ENCODE peak calls at places on chromosomes 5 and 9, in seven cellular contexts. V is foreskin fibroblast, Z is cardiac muscle cell, W is AG04450, G is A673, I is WTC11, K is AG04449. N is an unnamed sample.

GRCh38 chr5:52564594-52564993 is 223.1 kb upstream of the ITGA1 start:
- DNase-seq in V (no peak), Z (no peak), W (no peak), G (peak), I (no peak), K (no peak), N (no peak)

GRCh38 chr9:114902773-114903589 is 27.4 kb downstream of the TNFSF8 start:
- DNase-seq in V (no peak), Z (peak), W (no peak), G (no peak), I (no peak), K (no peak), N (no peak)

GRCh38 chr9:129506892-129507291 is 114.0 kb downstream of the C9orf50 start:
- DNase-seq in V (peak), Z (peak), W (no peak), G (no peak), I (no peak), K (no peak), N (no peak)

GRCh38 chr9:13915591-13916301 is 398.2 kb downstream of the NFIB start:
- DNase-seq in V (peak), Z (peak), W (no peak), G (no peak), I (no peak), K (no peak), N (no peak)

GRCh38 chr9:117723986-117724654 is 19.9 kb downstream of the TLR4 start:
- DNase-seq in V (no peak), Z (no peak), W (no peak), G (no peak), I (no peak), K (no peak), N (no peak)

GRCh38 chr9:95330720-95331404 is 13.4 kb upstream of the FANCC start:
- DNase-seq in V (no peak), Z (no peak), W (no peak), G (no peak), I (no peak), K (no peak), N (no peak)

GRCh38 chr5:35683466-35683865 is 65.8 kb downstream of the SPEF2 start:
- DNase-seq in V (no peak), Z (no peak), W (no peak), G (no peak), I (no peak), K (no peak), N (no peak)

GRCh38 chr9:112867275-112867991 is 23.2 kb downstream of the SLC46A2 start:
- DNase-seq in V (peak), Z (peak), W (peak), G (peak), I (peak), K (no peak), N (no peak)

GRCh38 chr9:14030350-14030823 is 283.6 kb downstream of the NFIB start:
- DNase-seq in V (peak), Z (peak), W (peak), G (peak), I (no peak), K (peak), N (no peak)

GRCh38 chr9:107760469-107761242 is 271.1 kb upstream of the KLF4 start:
- DNase-seq in V (no peak), Z (no peak), W (no peak), G (no peak), I (no peak), K (no peak), N (no peak)

GRCh38 chr5:52853573-52854163 is 66.0 kb downstream of the ITGA1 start:
- DNase-seq in V (peak), Z (no peak), W (no peak), G (no peak), I (no peak), K (no peak), N (no peak)

GRCh38 chr9:34072868-34073590 is 24.3 kb upstream of the UBAP2 start:
- DNase-seq in V (peak), Z (peak), W (peak), G (no peak), I (no peak), K (peak), N (no peak)

GRCh38 chr5:141573489-141574121 is 45.2 kb downstream of the DIAPH1 start:
- DNase-seq in V (no peak), Z (no peak), W (no peak), G (no peak), I (no peak), K (no peak), N (no peak)

GRCh38 chr9:128913048-128913900 is 7.5 kb upstream of the PHYHD1 start:
- DNase-seq in V (peak), Z (no peak), W (no peak), G (no peak), I (no peak), K (no peak), N (no peak)

GRCh38 chr9:105700598-105701544 is 6.5 kb downstream of the TMEM38B start:
- DNase-seq in V (no peak), Z (no peak), W (no peak), G (no peak), I (no peak), K (no peak), N (no peak)

GRCh38 chr9:96513622-96514021 is 63.7 kb downstream of the HABP4 start:
- DNase-seq in V (peak), Z (peak), W (no peak), G (no peak), I (no peak), K (no peak), N (no peak)

GRCh38 chr5:108749130-108749861 is 1.6 kb downstream of the FER start:
- DNase-seq in V (peak), Z (no peak), W (peak), G (peak), I (no peak), K (no peak), N (peak)

GRCh38 chr5:179115845-179116524 is 55.8 kb downstream of the ZNF354C start:
- DNase-seq in V (no peak), Z (no peak), W (no peak), G (no peak), I (no peak), K (no peak), N (no peak)

GRCh38 chr9:82410306-82410705 is 421.7 kb downstream of the SPATA31D1 start:
- DNase-seq in V (peak), Z (no peak), W (peak), G (no peak), I (no peak), K (no peak), N (no peak)

GRCh38 chr5:149038336-149039075 is 24.4 kb downstream of the SH3TC2 start:
- DNase-seq in V (peak), Z (peak), W (no peak), G (no peak), I (no peak), K (no peak), N (no peak)

GRCh38 chr9:82600536-82601271 is 462.2 kb downstream of the RASEF start:
- DNase-seq in V (no peak), Z (no peak), W (no peak), G (no peak), I (no peak), K (no peak), N (no peak)

GRCh38 chr5:134545070-134545868 is 19.8 kb downstream of the JADE2 start:
- DNase-seq in V (no peak), Z (peak), W (no peak), G (peak), I (no peak), K (no peak), N (no peak)

GRCh38 chr9:33881635-33882034 is 64.7 kb downstream of the UBE2R2 start:
- DNase-seq in V (no peak), Z (no peak), W (no peak), G (no peak), I (no peak), K (no peak), N (no peak)

GRCh38 chr9:98135558-98135934 is 16.5 kb upstream of the TRIM14 start:
- DNase-seq in V (no peak), Z (no peak), W (no peak), G (no peak), I (no peak), K (no peak), N (no peak)

GRCh38 chr5:149794338-149795023 is 64.4 kb downstream of the PPARGC1B start:
- DNase-seq in V (no peak), Z (no peak), W (no peak), G (no peak), I (no peak), K (no peak), N (no peak)

GRCh38 chr5:132110195-132110594 is 36.6 kb downstream of the CSF2 start:
- DNase-seq in V (no peak), Z (no peak), W (no peak), G (no peak), I (no peak), K (no peak), N (no peak)
- TF ChIP-seq CTCF in V (no peak), Z (no peak), W (no peak), G (no peak), I (no peak), K (no peak), N (no peak)

DNA sequence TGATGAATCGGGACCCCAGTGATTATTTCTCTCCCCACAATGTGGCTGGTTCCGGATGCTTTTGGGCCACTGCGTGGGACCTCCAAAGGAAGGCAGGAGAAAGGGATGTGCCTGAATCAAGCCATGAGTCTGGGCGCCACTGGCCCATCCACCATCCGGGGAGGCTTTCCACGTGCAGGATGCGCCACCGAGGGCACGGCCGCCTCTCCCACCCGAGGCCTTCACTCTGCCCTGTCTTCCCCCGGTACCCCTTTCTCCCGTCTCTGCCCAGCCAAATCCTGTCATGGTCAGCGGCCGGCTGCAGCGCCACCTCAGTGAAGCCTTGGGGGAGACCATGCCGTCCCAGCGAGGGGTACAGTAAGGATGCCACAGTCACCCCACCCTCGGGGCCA is 43.9 kb upstream of the GRHPR start:
- DNase-seq in V (no peak), Z (no peak), W (no peak), G (no peak), I (no peak), K (no peak), N (no peak)
- TF ChIP-seq CTCF in V (no peak), Z (no peak), W (no peak), G (no peak), I (no peak), K (no peak), N (no peak)

GRCh38 chr9:133463234-133463863 is 3.6 kb downstream of the CACFD1 start:
- DNase-seq in V (no peak), Z (no peak), W (no peak), G (no peak), I (peak), K (no peak), N (no peak)
- TF ChIP-seq CTCF in V (no peak), Z (no peak), W (no peak), G (no peak), I (no peak), K (no peak), N (no peak)

GRCh38 chr5:151222054-151222768 is 1.7 kb downstream of the CCDC69 start:
- DNase-seq in V (no peak), Z (no peak), W (no peak), G (no peak), I (no peak), K (no peak), N (no peak)

GRCh38 chr5:151218177-151218576 is 5.7 kb downstream of the CCDC69 start:
- DNase-seq in V (no peak), Z (no peak), W (no peak), G (no peak), I (no peak), K (no peak), N (no peak)

GRCh38 chr5:151221574-151221973 is 2.3 kb downstream of the CCDC69 start:
- DNase-seq in V (peak), Z (no peak), W (no peak), G (no peak), I (no peak), K (no peak), N (no peak)

GRCh38 chr5:151219138-151219537 is 4.8 kb downstream of the CCDC69 start:
- DNase-seq in V (no peak), Z (no peak), W (no peak), G (no peak), I (no peak), K (no peak), N (no peak)

GRCh38 chr5:151219789-151220188 is 4.1 kb downstream of the CCDC69 start:
- DNase-seq in V (peak), Z (peak), W (no peak), G (no peak), I (no peak), K (no peak), N (no peak)
- TF ChIP-seq CTCF in V (peak), Z (peak), W (peak), G (no peak), I (no peak), K (no peak), N (peak)

GRCh38 chr5:113487411-113487778 is 858 bp downstream of the MCC start:
- DNase-seq in V (peak), Z (peak), W (no peak), G (peak), I (peak), K (no peak), N (peak)
- TF ChIP-seq CTCF in V (no peak), Z (no peak), W (no peak), G (no peak), I (no peak), K (no peak), N (no peak)

GRCh38 chr9:136372561-136373299 is 739 bp downstream of the CARD9 start:
- DNase-seq in V (peak), Z (peak), W (peak), G (no peak), I (peak), K (peak), N (no peak)
- TF ChIP-seq CTCF in V (peak), Z (peak), W (peak), G (no peak), I (no peak), K (peak), N (peak)

DNA sequence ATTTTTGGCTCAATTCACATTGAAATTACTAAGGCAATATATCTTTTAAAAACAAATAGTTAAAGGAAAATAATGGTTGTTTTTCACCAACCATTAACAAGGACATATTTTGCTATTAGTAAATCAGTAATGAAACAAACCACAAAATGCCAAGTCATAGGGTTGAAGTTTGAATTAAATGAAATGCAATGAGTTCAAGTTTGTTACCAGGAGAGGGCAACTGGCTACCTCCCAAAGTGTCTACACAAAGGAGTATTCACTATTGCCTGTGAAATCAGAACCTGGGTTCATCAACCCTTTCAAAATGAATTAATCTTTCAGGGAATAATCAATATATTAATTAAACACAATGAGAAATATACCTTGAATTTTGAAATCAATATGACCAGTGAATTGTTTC is 138.4 kb upstream of the DMRTA1 start:
- DNase-seq in V (no peak), Z (no peak), W (no peak), G (no peak), I (no peak), K (no peak), N (no peak)
- TF ChIP-seq CTCF in V (no peak), Z (no peak), W (no peak), G (no peak), I (no peak), K (no peak), N (peak)

DNA sequence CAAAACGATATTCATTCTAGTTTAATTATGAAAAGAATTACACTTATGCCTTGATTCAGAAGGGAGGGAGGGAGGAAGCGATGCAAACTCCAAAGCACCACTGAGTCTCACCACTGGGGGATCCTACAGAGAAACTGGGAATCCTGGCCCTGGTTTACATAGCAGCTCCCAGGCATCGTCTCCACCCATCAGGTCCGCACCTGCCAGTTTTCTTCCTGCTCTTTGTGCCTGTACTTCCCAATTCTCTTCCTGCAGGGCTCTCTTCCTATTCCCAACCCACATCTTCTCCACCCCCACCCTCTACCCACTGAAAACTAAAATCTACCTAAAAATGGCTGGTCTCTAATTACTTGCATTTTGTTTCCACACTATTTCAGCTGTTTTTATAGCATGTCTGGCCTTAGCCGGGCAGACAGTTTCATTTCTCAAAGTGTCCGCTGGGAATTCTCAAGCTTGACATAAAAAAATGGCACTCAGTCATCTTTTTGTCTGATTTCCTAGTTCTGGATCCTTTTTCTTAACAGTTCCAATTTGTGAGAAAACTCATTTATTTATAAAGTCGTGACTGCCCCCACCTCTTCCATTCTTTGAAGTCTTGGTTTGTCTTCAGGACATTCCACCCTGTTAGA is 1.6 kb upstream of the TNIP1 start:
- DNase-seq in V (peak), Z (peak), W (no peak), G (peak), I (peak), K (no peak), N (no peak)
- TF ChIP-seq CTCF in V (no peak), Z (peak), W (peak), G (peak), I (no peak), K (peak), N (peak)

GRCh38 chr9:127463891-127464290 is 12.6 kb downstream of the LRSAM1 start:
- DNase-seq in V (peak), Z (peak), W (no peak), G (no peak), I (no peak), K (no peak), N (no peak)
- TF ChIP-seq CTCF in V (no peak), Z (no peak), W (no peak), G (no peak), I (no peak), K (no peak), N (no peak)

GRCh38 chr9:121466142-121466541 is 33.5 kb downstream of the GGTA1 start:
- DNase-seq in V (no peak), Z (no peak), W (no peak), G (no peak), I (no peak), K (no peak), N (no peak)

GRCh38 chr9:121459513-121459912 is 40.1 kb downstream of the GGTA1 start:
- DNase-seq in V (no peak), Z (no peak), W (no peak), G (no peak), I (no peak), K (no peak), N (no peak)

GRCh38 chr9:121464968-121465367 is 34.7 kb downstream of the GGTA1 start:
- DNase-seq in V (no peak), Z (no peak), W (no peak), G (no peak), I (no peak), K (no peak), N (no peak)

DNA sequence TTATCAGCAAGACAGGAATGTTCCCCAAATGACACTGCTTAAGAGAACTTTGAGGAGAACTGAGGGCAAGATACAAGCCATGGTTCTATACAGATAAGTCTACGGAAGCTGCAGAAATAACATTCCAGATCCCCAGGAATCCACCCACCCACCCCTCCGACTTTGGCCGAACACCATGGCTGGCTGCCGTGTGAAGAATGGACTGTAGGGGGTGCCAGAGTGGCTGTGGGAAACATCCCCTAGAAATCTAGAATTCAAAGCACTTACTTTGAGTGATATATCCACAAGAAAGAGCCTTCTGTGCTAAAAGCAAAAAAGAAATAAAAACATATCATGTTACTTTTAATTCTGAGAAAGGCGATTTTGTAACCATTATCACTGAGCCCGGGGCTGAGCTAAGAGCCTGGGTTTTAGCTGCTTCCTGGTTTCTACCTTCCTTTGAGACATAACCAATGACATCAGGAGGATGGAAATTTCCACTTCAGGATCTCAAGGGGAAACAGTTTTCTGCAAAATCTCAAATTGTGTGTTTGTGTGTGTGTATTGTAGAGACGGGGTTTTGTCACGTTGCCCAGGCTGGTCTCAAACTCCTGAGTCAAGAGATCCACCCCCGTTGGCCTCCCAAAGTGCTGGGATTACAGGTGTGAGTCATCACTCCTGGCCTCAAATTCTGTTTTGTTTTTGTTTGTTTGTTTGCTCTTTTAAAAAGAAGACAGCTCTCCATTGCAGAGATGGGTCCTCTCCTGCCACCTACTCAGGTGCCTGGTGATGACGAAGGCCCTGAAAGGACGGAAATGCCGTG is 36.4 kb downstream of the GGTA1 start:
- DNase-seq in V (no peak), Z (peak), W (no peak), G (peak), I (peak), K (no peak), N (peak)
- TF ChIP-seq CTCF in V (peak), Z (peak), W (peak), G (peak), I (peak), K (peak), N (peak)

N was measured in progenitor cell of endocrine pancreas.